ENCODE peak calls at places on chromosome 11, in four cellular contexts. R is A549, Z is HepG2, H is WTC11. Y is an unnamed sample.

GRCh38 chr11:113106507-113106906 is 145.3 kb downstream of the NCAM1 start:
- DNase-seq in H (no peak), R (no peak), Z (no peak), Y (no peak)

GRCh38 chr11:118958577-118958976 is 2.5 kb downstream of the UPK2 start:
- DNase-seq in H (no peak), Z (no peak), R (no peak), Y (no peak)

GRCh38 chr11:70637949-70638598 is 239.7 kb downstream of the CTTN start:
- DNase-seq in Z (peak; percentile 71), H (no peak), R (no peak), Y (no peak)

GRCh38 chr11:418343-419247 is 3.8 kb upstream of the SIGIRR start:
- DNase-seq in Z (no peak), H (no peak), R (no peak), Y (no peak)

GRCh38 chr11:85647604-85648299 is at the start of gene TMEM126A:
- DNase-seq in R (peak; percentile 89), H (peak; percentile 90), Z (peak; percentile 86), Y (peak; percentile 88)

GRCh38 chr11:3737386-3737933 is 59.9 kb downstream of the NUP98 start:
- DNase-seq in R (no peak), H (no peak), Z (no peak), Y (no peak)

GRCh38 chr11:86421976-86422770 is 47.5 kb downstream of the CCDC81 start:
- DNase-seq in H (no peak), R (no peak), Z (no peak), Y (no peak)

GRCh38 chr11:4134844-4135243 is 40.2 kb downstream of the RRM1 start:
- DNase-seq in R (peak; percentile 65), H (no peak), Z (peak; percentile 51), Y (no peak)

GRCh38 chr11:90908074-90908473 is 685.2 kb upstream of the CHORDC1 start:
- DNase-seq in Z (no peak), R (peak; percentile 12), H (no peak), Y (no peak)

GRCh38 chr11:77879218-77879617 is 58.3 kb downstream of the AAMDC start:
- DNase-seq in Z (no peak), H (no peak), R (no peak), Y (no peak)

GRCh38 chr11:64687641-64688533 is 35.1 kb downstream of the NRXN2 start:
- DNase-seq in R (no peak), Z (no peak), H (no peak), Y (no peak)

GRCh38 chr11:81959341-81959740 is 774.3 kb downstream of the FAM181B start:
- DNase-seq in H (peak; percentile 28), Z (no peak), R (no peak), Y (no peak)

GRCh38 chr11:92875473-92875872 is 94.0 kb upstream of the MTNR1B start:
- DNase-seq in H (no peak), Z (no peak), R (no peak), Y (no peak)

GRCh38 chr11:94028436-94028835 is 7.3 kb downstream of the HEPHL1 start:
- DNase-seq in Z (no peak), R (peak; percentile 13), H (no peak), Y (no peak)

GRCh38 chr11:128733440-128734115 is 39.7 kb downstream of the FLI1 start:
- DNase-seq in R (no peak), H (peak; percentile 57), Z (no peak), Y (no peak)

GRCh38 chr11:124174001-124174400 is 9.1 kb upstream of the OR10D3 start:
- DNase-seq in Z (peak; percentile 47), H (no peak), R (peak; percentile 58), Y (peak; percentile 38)

GRCh38 chr11:101863361-101863760 is 51.4 kb upstream of the CEP126 start:
- DNase-seq in Z (no peak), H (no peak), R (no peak), Y (no peak)

GRCh38 chr11:96045622-96046456 is 121.9 kb upstream of the MTMR2 start:
- DNase-seq in R (no peak), Z (no peak), H (peak; percentile 64), Y (no peak)

GRCh38 chr11:129457321-129457720 is 81.7 kb downstream of the BARX2 start:
- DNase-seq in R (no peak), H (no peak), Z (no peak), Y (no peak)

GRCh38 chr11:71998649-71999310 is at the start of gene IL18BP:
- DNase-seq in H (no peak), Z (no peak), R (no peak), Y (no peak)

GRCh38 chr11:19723572-19724342 is 11.1 kb downstream of the NAV2 start:
- DNase-seq in R (no peak), Z (peak; percentile 12), H (no peak), Y (no peak)

GRCh38 chr11:20421902-20422301 is 34.4 kb downstream of the PRMT3 start:
- DNase-seq in R (no peak), Z (no peak), H (no peak), Y (no peak)

GRCh38 chr11:10302744-10303557 is 1.9 kb upstream of the ADM start:
- DNase-seq in Z (peak; percentile 70), R (peak; percentile 67), H (peak; percentile 62), Y (peak; percentile 29)

GRCh38 chr11:32071811-32072210 is 19.1 kb upstream of the RCN1 start:
- DNase-seq in H (peak; percentile 30), Z (peak; percentile 11), R (peak; percentile 41), Y (peak; percentile 15)

GRCh38 chr11:14370496-14370895 is 11.5 kb upstream of the RRAS2 start:
- DNase-seq in R (no peak), Z (no peak), H (no peak), Y (no peak)

GRCh38 chr11:75200051-75200450 is 40.5 kb upstream of the TPBGL start:
- DNase-seq in R (no peak), Z (no peak), H (no peak), Y (no peak)

GRCh38 chr11:24513837-24514594 is 17.2 kb downstream of the LUZP2 start:
- DNase-seq in H (no peak), R (no peak), Z (no peak), Y (no peak)

GRCh38 chr11:62708423-62709261 is 1.2 kb downstream of the GNG3 start:
- DNase-seq in H (peak; percentile 45), R (no peak), Z (no peak), Y (no peak)
- TF ChIP-seq NR3C1 in H (no peak), R (no peak), Z (no peak), Y (no peak)

DNA sequence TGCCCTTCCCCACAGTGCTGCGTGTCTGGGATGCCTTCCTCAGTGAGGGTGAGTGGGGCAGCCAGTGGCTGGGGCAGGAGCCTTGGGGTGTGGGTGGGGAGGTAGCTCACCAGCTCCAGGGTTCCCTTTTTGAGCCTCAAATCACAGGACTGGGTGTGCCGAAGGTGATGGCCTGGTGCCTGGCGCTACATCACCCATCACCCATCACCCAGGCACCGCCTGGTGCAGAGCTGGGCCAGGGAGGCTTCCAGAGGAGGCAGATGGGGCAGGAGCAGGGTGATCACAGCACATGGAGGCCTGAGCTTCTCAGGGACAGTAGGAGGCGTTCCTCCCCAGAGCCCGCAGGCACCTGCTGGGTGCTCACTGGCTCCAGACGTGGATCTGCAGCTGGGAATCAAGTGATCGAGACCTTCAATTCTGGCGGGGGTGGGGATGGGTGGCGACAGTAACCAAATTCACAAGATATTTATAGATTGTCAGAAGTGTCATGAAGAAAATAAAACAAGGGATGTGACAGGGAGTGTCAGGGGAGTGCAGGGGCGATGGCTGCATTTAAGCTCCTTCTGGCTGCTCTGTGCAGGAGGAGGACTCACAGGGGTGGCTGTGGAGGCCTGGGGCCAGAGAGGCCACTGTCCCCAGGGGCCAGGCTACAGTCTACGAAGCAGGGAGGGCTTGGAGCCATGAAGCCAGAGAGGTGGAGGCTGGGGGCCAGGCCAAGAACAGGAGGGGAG is 3.3 kb downstream of the TBC1D10C start:
- DNase-seq in R (no peak), Z (no peak), H (no peak), Y (no peak)
- TF ChIP-seq CTCF in R (no peak), Z (peak; percentile 66), H (no peak), Y (no peak)

GRCh38 chr11:133065847-133066485 is 466.3 kb downstream of the OPCML start:
- DNase-seq in Z (no peak), H (no peak), R (no peak), Y (no peak)
- TF ChIP-seq NR3C1 in Z (no peak), H (no peak), R (no peak), Y (no peak)

GRCh38 chr11:27187848-27188621 is 147.4 kb downstream of the BBOX1 start:
- DNase-seq in H (no peak), R (no peak), Z (no peak), Y (no peak)
- TF ChIP-seq CTCF in H (no peak), R (no peak), Z (no peak), Y (no peak)

GRCh38 chr11:26244207-26244606 is 87.7 kb upstream of the ANO3 start:
- DNase-seq in R (no peak), Z (no peak), H (no peak), Y (no peak)
- TF ChIP-seq NR3C1 in R (no peak), Z (no peak), H (no peak), Y (no peak)

GRCh38 chr11:12901874-12902481 is 107.1 kb upstream of the RASSF10 start:
- DNase-seq in H (no peak), Z (no peak), R (no peak), Y (no peak)

GRCh38 chr11:12901272-12901671 is 107.8 kb upstream of the RASSF10 start:
- DNase-seq in H (no peak), R (no peak), Z (peak; percentile 27), Y (no peak)

GRCh38 chr11:12902784-12903491 is 106.2 kb upstream of the RASSF10 start:
- DNase-seq in Z (peak; percentile 58), H (no peak), R (no peak), Y (no peak)

GRCh38 chr11:12897867-12898266 is 111.2 kb upstream of the RASSF10 start:
- DNase-seq in H (no peak), Z (no peak), R (no peak), Y (no peak)

DNA sequence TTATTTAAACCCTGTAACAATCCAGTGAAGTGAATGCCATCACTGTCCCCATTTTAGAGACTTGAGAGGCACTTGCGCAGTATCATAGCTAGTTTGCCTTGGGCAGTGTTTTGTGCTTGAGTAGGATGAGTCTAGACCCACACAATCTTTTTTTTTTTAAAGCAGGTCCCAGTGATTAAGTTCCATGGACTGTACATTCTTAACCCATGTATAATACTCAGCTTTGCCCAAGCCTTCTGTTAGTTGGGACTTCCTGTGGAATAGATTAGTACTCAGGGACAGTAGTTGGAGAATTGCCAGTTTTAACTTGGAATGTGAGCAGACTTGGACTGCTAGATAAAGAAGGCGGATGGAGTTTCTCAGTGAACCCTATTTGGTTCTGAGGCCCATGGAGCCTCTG is 108.6 kb upstream of the RASSF10 start:
- DNase-seq in Z (peak; percentile 40), R (peak; percentile 37), H (no peak), Y (peak; percentile 33)
- TF ChIP-seq CTCF in Z (no peak), R (no peak), H (no peak), Y (no peak)

GRCh38 chr11:74007691-74008372 is 1.1 kb downstream of the UCP3 start:
- DNase-seq in H (no peak), R (no peak), Z (no peak), Y (no peak)
- TF ChIP-seq NR3C1 in H (no peak), R (no peak), Z (no peak), Y (no peak)

GRCh38 chr11:110093407-110094297 is 460 bp downstream of the ZC3H12C start:
- DNase-seq in R (peak; percentile 59), H (peak; percentile 54), Z (peak; percentile 11), Y (peak; percentile 31)
- TF ChIP-seq CTCF in R (no peak), H (no peak), Z (no peak), Y (no peak)

GRCh38 chr11:122344281-122344680 is 228.3 kb upstream of the BLID start:
- DNase-seq in H (no peak), Z (no peak), R (no peak), Y (no peak)
- TF ChIP-seq NR3C1 in H (no peak), Z (no peak), R (no peak), Y (no peak)

GRCh38 chr11:97742717-97743116 is 1278.0 kb upstream of the CNTN5 start:
- DNase-seq in H (no peak), Z (no peak), R (no peak), Y (no peak)
- TF ChIP-seq CTCF in H (no peak), Z (no peak), R (no peak), Y (no peak)

Y was measured in K562.